ENCODE peak calls at places on chromosomes 11 and 22, in six cellular contexts. W, R, C, N, D and O are unnamed samples.
A peak's percentile ranks its signal among the peaks of the same experiment; 100 is the strongest.

GRCh38 chr22:49321477-49322055 is 506.1 kb downstream of the BRD1 start:
- DNase-seq in W (no peak), R (peak; percentile 54), C (no peak), N (no peak), D (peak; percentile 44), O (no peak)

GRCh38 chr11:84788220-84788619 is 838.9 kb downstream of the DLG2 start:
- DNase-seq in W (no peak), R (no peak), C (no peak), N (no peak), D (no peak), O (no peak)

GRCh38 chr11:1728931-1729691 is 21.3 kb downstream of the IFITM10 start:
- DNase-seq in W (no peak), R (no peak), C (no peak), N (no peak), D (peak; percentile 30), O (no peak)

GRCh38 chr11:117843666-117844484 is 19.3 kb upstream of the FXYD2 start:
- DNase-seq in W (peak; percentile 66), R (peak; percentile 89), C (peak; percentile 79), N (peak; percentile 76), D (peak; percentile 94), O (peak; percentile 30)

GRCh38 chr11:115480611-115481010 is 23.6 kb downstream of the CADM1 start:
- DNase-seq in W (no peak), R (no peak), C (no peak), N (no peak), D (no peak), O (no peak)

GRCh38 chr11:9664276-9665171 is 647 bp downstream of the SWAP70 start:
- DNase-seq in W (peak; percentile 78), R (peak; percentile 69), C (peak; percentile 9), N (no peak), D (peak; percentile 74), O (no peak)

GRCh38 chr11:62933775-62934495 is 12.8 kb upstream of the CHRM1 start:
- DNase-seq in W (no peak), R (no peak), C (no peak), N (no peak), D (no peak), O (no peak)

GRCh38 chr22:37999640-38000272 is 15.4 kb upstream of the SOX10 start:
- DNase-seq in W (peak; percentile 45), R (no peak), C (no peak), N (no peak), D (no peak), O (no peak)

GRCh38 chr11:64444838-64445441 is 86.0 kb downstream of the RPS6KA4 start:
- DNase-seq in W (peak; percentile 38), R (no peak), C (no peak), N (no peak), D (peak; percentile 57), O (no peak)

GRCh38 chr11:75386912-75387311 is 12.4 kb upstream of the RPS3 start:
- DNase-seq in W (no peak), R (peak; percentile 4), C (no peak), N (no peak), D (no peak), O (no peak)